ENCODE peak calls at places on chromosome 9, in ten cellular contexts. One of them, this sample, is unnamed.

GRCh38 chr9:108483676-108484075 is 372.1 kb downstream of the ACTL7B start:
- DNase-seq in HFFc6: no peak
- DNase-seq in A549: no peak
- DNase-seq in spleen: no peak
- DNase-seq in H9: no peak
- DNase-seq in endothelial cell: no peak
- DNase-seq in CD14-positive monocyte: no peak
- DNase-seq in dorsolateral prefrontal cortex: no peak
- DNase-seq in cardiac fibroblast: no peak
- DNase-seq in tibial nerve: no peak
- DNase-seq in this sample: no peak

GRCh38 chr9:98974994-98975712 is 31.4 kb downstream of the COL15A1 start:
- DNase-seq in HFFc6: peak
- DNase-seq in A549: peak
- DNase-seq in spleen: peak
- DNase-seq in H9: peak
- DNase-seq in endothelial cell: peak
- DNase-seq in CD14-positive monocyte: peak
- DNase-seq in dorsolateral prefrontal cortex: peak
- DNase-seq in cardiac fibroblast: peak
- DNase-seq in tibial nerve: peak
- DNase-seq in this sample: peak

GRCh38 chr9:28839778-28840430 is 1266.6 kb upstream of the C9orf72 start:
- DNase-seq in HFFc6: no peak
- DNase-seq in A549: no peak
- DNase-seq in spleen: peak
- DNase-seq in H9: no peak
- DNase-seq in endothelial cell: no peak
- DNase-seq in CD14-positive monocyte: no peak
- DNase-seq in dorsolateral prefrontal cortex: no peak
- DNase-seq in cardiac fibroblast: no peak
- DNase-seq in tibial nerve: no peak
- DNase-seq in this sample: no peak

GRCh38 chr9:116162241-116162781 is 8.7 kb downstream of the PAPPA start:
- DNase-seq in HFFc6: no peak
- DNase-seq in A549: no peak
- DNase-seq in spleen: no peak
- DNase-seq in H9: no peak
- DNase-seq in endothelial cell: no peak
- DNase-seq in CD14-positive monocyte: no peak
- DNase-seq in dorsolateral prefrontal cortex: no peak
- DNase-seq in cardiac fibroblast: no peak
- DNase-seq in tibial nerve: no peak
- DNase-seq in this sample: no peak

GRCh38 chr9:35696520-35697215 is 6.9 kb upstream of the TPM2 start:
- DNase-seq in HFFc6: no peak
- DNase-seq in A549: peak
- DNase-seq in spleen: peak
- DNase-seq in H9: peak
- DNase-seq in endothelial cell: peak
- DNase-seq in CD14-positive monocyte: no peak
- DNase-seq in dorsolateral prefrontal cortex: peak
- DNase-seq in cardiac fibroblast: peak
- DNase-seq in tibial nerve: peak
- DNase-seq in this sample: no peak

GRCh38 chr9:101271102-101271501 is 113.7 kb downstream of the BAAT start:
- DNase-seq in HFFc6: no peak
- DNase-seq in A549: no peak
- DNase-seq in spleen: no peak
- DNase-seq in H9: no peak
- DNase-seq in endothelial cell: no peak
- DNase-seq in CD14-positive monocyte: no peak
- DNase-seq in dorsolateral prefrontal cortex: no peak
- DNase-seq in cardiac fibroblast: no peak
- DNase-seq in tibial nerve: no peak
- DNase-seq in this sample: no peak

GRCh38 chr9:38060688-38061087 is 8.3 kb downstream of the SHB start:
- DNase-seq in HFFc6: no peak
- DNase-seq in A549: no peak
- DNase-seq in spleen: no peak
- DNase-seq in H9: no peak
- DNase-seq in endothelial cell: no peak
- DNase-seq in CD14-positive monocyte: no peak
- DNase-seq in dorsolateral prefrontal cortex: no peak
- DNase-seq in cardiac fibroblast: no peak
- DNase-seq in tibial nerve: no peak
- DNase-seq in this sample: no peak

GRCh38 chr9:16147726-16148125 is 594.9 kb downstream of the CCDC171 start:
- DNase-seq in HFFc6: no peak
- DNase-seq in A549: no peak
- DNase-seq in spleen: no peak
- DNase-seq in H9: no peak
- DNase-seq in endothelial cell: no peak
- DNase-seq in CD14-positive monocyte: no peak
- DNase-seq in dorsolateral prefrontal cortex: no peak
- DNase-seq in cardiac fibroblast: no peak
- DNase-seq in tibial nerve: no peak
- DNase-seq in this sample: no peak

GRCh38 chr9:14992516-14992915 is 82.3 kb upstream of the FREM1 start:
- DNase-seq in HFFc6: no peak
- DNase-seq in A549: no peak
- DNase-seq in spleen: no peak
- DNase-seq in H9: no peak
- DNase-seq in endothelial cell: no peak
- DNase-seq in CD14-positive monocyte: no peak
- DNase-seq in dorsolateral prefrontal cortex: no peak
- DNase-seq in cardiac fibroblast: no peak
- DNase-seq in tibial nerve: no peak
- DNase-seq in this sample: no peak

GRCh38 chr9:77000330-77000729 is 19.1 kb upstream of the FOXB2 start:
- DNase-seq in HFFc6: no peak
- DNase-seq in A549: no peak
- DNase-seq in spleen: no peak
- DNase-seq in H9: no peak
- DNase-seq in endothelial cell: no peak
- DNase-seq in CD14-positive monocyte: no peak
- DNase-seq in dorsolateral prefrontal cortex: no peak
- DNase-seq in cardiac fibroblast: no peak
- DNase-seq in tibial nerve: no peak
- DNase-seq in this sample: no peak

GRCh38 chr9:79301549-79301948 is 270.2 kb upstream of the TLE4 start:
- DNase-seq in HFFc6: no peak
- DNase-seq in A549: no peak
- DNase-seq in spleen: no peak
- DNase-seq in H9: no peak
- DNase-seq in endothelial cell: no peak
- DNase-seq in CD14-positive monocyte: no peak
- DNase-seq in dorsolateral prefrontal cortex: no peak
- DNase-seq in cardiac fibroblast: no peak
- DNase-seq in tibial nerve: no peak
- DNase-seq in this sample: no peak

GRCh38 chr9:112334319-112334828 is 955 bp upstream of the PTBP3 start:
- DNase-seq in HFFc6: peak
- DNase-seq in A549: peak
- DNase-seq in spleen: no peak
- DNase-seq in H9: no peak
- DNase-seq in endothelial cell: no peak
- DNase-seq in CD14-positive monocyte: no peak
- DNase-seq in dorsolateral prefrontal cortex: no peak
- DNase-seq in cardiac fibroblast: peak
- DNase-seq in tibial nerve: peak
- DNase-seq in this sample: no peak

GRCh38 chr9:21434202-21435014 is 5.8 kb upstream of the IFNA1 start:
- DNase-seq in HFFc6: peak
- DNase-seq in A549: peak
- DNase-seq in spleen: no peak
- DNase-seq in H9: no peak
- DNase-seq in endothelial cell: peak
- DNase-seq in CD14-positive monocyte: no peak
- DNase-seq in dorsolateral prefrontal cortex: no peak
- DNase-seq in cardiac fibroblast: peak
- DNase-seq in tibial nerve: peak
- DNase-seq in this sample: no peak

GRCh38 chr9:1018121-1018520 is 32.0 kb upstream of the DMRT2 start:
- DNase-seq in HFFc6: peak
- DNase-seq in A549: peak
- DNase-seq in spleen: no peak
- DNase-seq in H9: peak
- DNase-seq in endothelial cell: peak
- DNase-seq in CD14-positive monocyte: no peak
- DNase-seq in dorsolateral prefrontal cortex: no peak
- DNase-seq in cardiac fibroblast: peak
- DNase-seq in tibial nerve: peak
- DNase-seq in this sample: no peak

GRCh38 chr9:16726023-16726422 is 144.4 kb downstream of the BNC2 start:
- DNase-seq in HFFc6: peak
- DNase-seq in A549: peak
- DNase-seq in spleen: no peak
- DNase-seq in H9: no peak
- DNase-seq in endothelial cell: no peak
- DNase-seq in CD14-positive monocyte: no peak
- DNase-seq in dorsolateral prefrontal cortex: no peak
- DNase-seq in cardiac fibroblast: peak
- DNase-seq in tibial nerve: no peak
- DNase-seq in this sample: no peak

GRCh38 chr9:86064220-86064619 is 35.1 kb downstream of the GOLM1 start:
- DNase-seq in HFFc6: no peak
- DNase-seq in A549: no peak
- DNase-seq in spleen: no peak
- DNase-seq in H9: no peak
- DNase-seq in endothelial cell: no peak
- DNase-seq in CD14-positive monocyte: no peak
- DNase-seq in dorsolateral prefrontal cortex: no peak
- DNase-seq in cardiac fibroblast: no peak
- DNase-seq in tibial nerve: no peak
- DNase-seq in this sample: no peak

GRCh38 chr9:6999788-7000187 is 242.0 kb downstream of the KDM4C start:
- DNase-seq in HFFc6: no peak
- DNase-seq in A549: no peak
- DNase-seq in spleen: no peak
- DNase-seq in H9: no peak
- DNase-seq in endothelial cell: no peak
- DNase-seq in CD14-positive monocyte: no peak
- DNase-seq in dorsolateral prefrontal cortex: no peak
- DNase-seq in cardiac fibroblast: no peak
- DNase-seq in tibial nerve: no peak
- DNase-seq in this sample: no peak

GRCh38 chr9:68794898-68795297 is 89.9 kb downstream of the PIP5K1B start:
- DNase-seq in HFFc6: no peak
- DNase-seq in A549: no peak
- DNase-seq in spleen: no peak
- DNase-seq in H9: no peak
- DNase-seq in endothelial cell: no peak
- DNase-seq in CD14-positive monocyte: no peak
- DNase-seq in dorsolateral prefrontal cortex: no peak
- DNase-seq in cardiac fibroblast: no peak
- DNase-seq in tibial nerve: no peak
- DNase-seq in this sample: no peak

GRCh38 chr9:36008774-36009300 is 27.9 kb upstream of the RECK start:
- DNase-seq in HFFc6: no peak
- DNase-seq in A549: peak
- DNase-seq in spleen: no peak
- DNase-seq in H9: peak
- DNase-seq in endothelial cell: peak
- DNase-seq in CD14-positive monocyte: peak
- DNase-seq in dorsolateral prefrontal cortex: peak
- DNase-seq in cardiac fibroblast: peak
- DNase-seq in tibial nerve: peak
- DNase-seq in this sample: peak

GRCh38 chr9:33223696-33224095 is 16.3 kb upstream of the SPINK4 start:
- DNase-seq in HFFc6: no peak
- DNase-seq in A549: no peak
- DNase-seq in spleen: no peak
- DNase-seq in H9: no peak
- DNase-seq in endothelial cell: no peak
- DNase-seq in CD14-positive monocyte: no peak
- DNase-seq in dorsolateral prefrontal cortex: no peak
- DNase-seq in cardiac fibroblast: peak
- DNase-seq in tibial nerve: no peak
- DNase-seq in this sample: no peak
- TF ChIP-seq CTCF in HFFc6: peak
- TF ChIP-seq CTCF in A549: peak
- TF ChIP-seq CTCF in spleen: no peak
- TF ChIP-seq CTCF in H9: no peak
- TF ChIP-seq CTCF in endothelial cell: no peak
- TF ChIP-seq CTCF in CD14-positive monocyte: no peak
- TF ChIP-seq CTCF in dorsolateral prefrontal cortex: no peak
- TF ChIP-seq CTCF in cardiac fibroblast: peak
- TF ChIP-seq CTCF in tibial nerve: no peak
- TF ChIP-seq CTCF in this sample: peak

DNA sequence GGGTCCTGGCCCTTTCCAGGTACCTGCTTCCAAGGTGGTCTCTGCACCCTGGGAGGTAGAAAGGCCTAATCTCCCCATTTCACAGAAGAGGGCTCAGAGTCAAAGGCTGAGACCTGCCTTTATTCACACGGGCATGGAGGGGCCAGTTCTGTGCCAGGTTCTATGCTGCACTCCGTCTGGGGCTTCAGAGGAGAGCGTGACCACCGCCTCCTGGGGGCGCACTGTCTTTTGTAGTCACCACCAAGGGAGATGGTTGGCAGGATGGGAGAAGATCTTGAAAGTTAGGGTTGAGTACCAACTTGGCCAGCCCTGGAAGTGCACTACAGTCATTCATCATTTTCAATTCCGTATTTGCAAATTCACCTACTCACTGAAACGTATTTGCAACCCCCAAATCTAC is 23.7 kb upstream of the PRDM12 start:
- DNase-seq in HFFc6: no peak
- DNase-seq in A549: no peak
- DNase-seq in spleen: no peak
- DNase-seq in H9: peak
- DNase-seq in endothelial cell: no peak
- DNase-seq in CD14-positive monocyte: no peak
- DNase-seq in dorsolateral prefrontal cortex: no peak
- DNase-seq in cardiac fibroblast: no peak
- DNase-seq in tibial nerve: no peak
- DNase-seq in this sample: no peak
- TF ChIP-seq CTCF in HFFc6: no peak
- TF ChIP-seq CTCF in A549: no peak
- TF ChIP-seq CTCF in spleen: no peak
- TF ChIP-seq CTCF in H9: peak
- TF ChIP-seq CTCF in endothelial cell: no peak
- TF ChIP-seq CTCF in CD14-positive monocyte: no peak
- TF ChIP-seq CTCF in dorsolateral prefrontal cortex: no peak
- TF ChIP-seq CTCF in cardiac fibroblast: no peak
- TF ChIP-seq CTCF in tibial nerve: no peak
- TF ChIP-seq CTCF in this sample: no peak

GRCh38 chr9:133727876-133728441 is 10.2 kb downstream of the SARDH start:
- DNase-seq in HFFc6: no peak
- DNase-seq in A549: no peak
- DNase-seq in spleen: peak
- DNase-seq in H9: peak
- DNase-seq in endothelial cell: no peak
- DNase-seq in CD14-positive monocyte: no peak
- DNase-seq in dorsolateral prefrontal cortex: peak
- DNase-seq in cardiac fibroblast: no peak
- DNase-seq in tibial nerve: no peak
- DNase-seq in this sample: peak
- TF ChIP-seq CTCF in HFFc6: no peak
- TF ChIP-seq CTCF in A549: no peak
- TF ChIP-seq CTCF in spleen: no peak
- TF ChIP-seq CTCF in H9: no peak
- TF ChIP-seq CTCF in endothelial cell: no peak
- TF ChIP-seq CTCF in CD14-positive monocyte: no peak
- TF ChIP-seq CTCF in dorsolateral prefrontal cortex: no peak
- TF ChIP-seq CTCF in cardiac fibroblast: no peak
- TF ChIP-seq CTCF in tibial nerve: no peak
- TF ChIP-seq CTCF in this sample: no peak

GRCh38 chr9:123928471-123929176 is 1.3 kb downstream of the DENND1A start:
- DNase-seq in HFFc6: peak
- DNase-seq in A549: no peak
- DNase-seq in spleen: no peak
- DNase-seq in H9: no peak
- DNase-seq in endothelial cell: no peak
- DNase-seq in CD14-positive monocyte: no peak
- DNase-seq in dorsolateral prefrontal cortex: no peak
- DNase-seq in cardiac fibroblast: peak
- DNase-seq in tibial nerve: peak
- DNase-seq in this sample: no peak
- TF ChIP-seq CTCF in HFFc6: peak
- TF ChIP-seq CTCF in A549: no peak
- TF ChIP-seq CTCF in spleen: no peak
- TF ChIP-seq CTCF in H9: no peak
- TF ChIP-seq CTCF in endothelial cell: no peak
- TF ChIP-seq CTCF in CD14-positive monocyte: no peak
- TF ChIP-seq CTCF in dorsolateral prefrontal cortex: no peak
- TF ChIP-seq CTCF in cardiac fibroblast: no peak
- TF ChIP-seq CTCF in tibial nerve: no peak
- TF ChIP-seq CTCF in this sample: no peak

This sample was measured in osteocyte.